ENCODE peak calls at places on chromosomes 5 and 9, in six cellular contexts. Y is GM23248, G is NCI-H1105 treated with DMSO at 0.1 percent for 48 hours, O is lower leg skin, H is Calu3, R is neuronal stem cell. J is an unnamed sample.

GRCh38 chr5:147567917-147568598 is 58.2 kb upstream of the DPYSL3 start:
- DNase-seq in Y (peak), G (no peak), O (no peak), H (peak), R (peak), J (no peak)

GRCh38 chr9:98866435-98867108 is 59.1 kb downstream of the GALNT12 start:
- DNase-seq in Y (peak), G (no peak), O (no peak), H (no peak), R (no peak), J (no peak)

GRCh38 chr9:96321515-96321914 is 19.5 kb upstream of the HSD17B3 start:
- DNase-seq in Y (no peak), G (no peak), O (no peak), H (no peak), R (no peak), J (no peak)

GRCh38 chr5:15850536-15850935 is 329.1 kb downstream of the MARCHF11 start:
- DNase-seq in Y (no peak), G (no peak), O (no peak), H (no peak), R (no peak), J (no peak)

GRCh38 chr9:35756275-35756742 is 2.2 kb upstream of the MSMP start:
- DNase-seq in Y (no peak), G (no peak), O (no peak), H (peak), R (no peak), J (peak)

GRCh38 chr5:67960939-67961338 is 254.6 kb upstream of the PIK3R1 start:
- DNase-seq in Y (no peak), G (no peak), O (no peak), H (no peak), R (no peak), J (no peak)

GRCh38 chr5:69129413-69129812 is 35.6 kb downstream of the SLC30A5 start:
- DNase-seq in Y (peak), G (no peak), O (no peak), H (no peak), R (no peak), J (no peak)

GRCh38 chr5:84986688-84987087 is 602.0 kb upstream of the EDIL3 start:
- DNase-seq in Y (no peak), G (no peak), O (no peak), H (no peak), R (no peak), J (no peak)

GRCh38 chr9:82467478-82467877 is 478.9 kb downstream of the SPATA31D1 start:
- DNase-seq in Y (no peak), G (no peak), O (no peak), H (no peak), R (no peak), J (no peak)

GRCh38 chr5:78237911-78238310 is 56.6 kb downstream of the AP3B1 start:
- DNase-seq in Y (no peak), G (no peak), O (no peak), H (no peak), R (no peak), J (no peak)

GRCh38 chr5:143322931-143323330 is 80.6 kb downstream of the NR3C1 start:
- DNase-seq in Y (peak), G (no peak), O (no peak), H (no peak), R (no peak), J (no peak)

GRCh38 chr9:130191749-130192120 is 19.5 kb downstream of the NCS1 start:
- DNase-seq in Y (no peak), G (no peak), O (no peak), H (no peak), R (no peak), J (no peak)

GRCh38 chr9:131296906-131297500 is 7.5 kb downstream of the PLPP7 start:
- DNase-seq in Y (no peak), G (no peak), O (no peak), H (no peak), R (no peak), J (no peak)

GRCh38 chr9:132943677-132944293 is 631 bp downstream of the TSC1 start:
- DNase-seq in Y (peak), G (no peak), O (no peak), H (no peak), R (no peak), J (no peak)

GRCh38 chr9:114469091-114469853 is 36.0 kb downstream of the WHRN start:
- DNase-seq in Y (no peak), G (no peak), O (no peak), H (no peak), R (no peak), J (no peak)

GRCh38 chr5:168364738-168365550 is 73.5 kb downstream of the WWC1 start:
- DNase-seq in Y (peak), G (no peak), O (no peak), H (peak), R (no peak), J (no peak)

GRCh38 chr5:161358446-161358845 is 188.1 kb downstream of the GABRB2 start:
- DNase-seq in Y (no peak), G (no peak), O (no peak), H (no peak), R (no peak), J (no peak)

GRCh38 chr9:2688636-2689035 is 28.7 kb upstream of the KCNV2 start:
- DNase-seq in Y (no peak), G (no peak), O (no peak), H (no peak), R (no peak), J (no peak)

GRCh38 chr5:171494452-171495121 is 75.1 kb downstream of the FGF18 start:
- DNase-seq in Y (peak), G (peak), O (peak), H (peak), R (peak), J (peak)

GRCh38 chr5:136058031-136058971 is 29.5 kb downstream of the TGFBI start:
- DNase-seq in Y (peak), G (no peak), O (no peak), H (peak), R (no peak), J (peak)

GRCh38 chr9:137191691-137192447 is 3.4 kb downstream of the SSNA1 start:
- DNase-seq in Y (no peak), G (no peak), O (no peak), H (no peak), R (no peak), J (no peak)

GRCh38 chr9:15299374-15299939 is 7.6 kb downstream of the TTC39B start:
- DNase-seq in Y (no peak), G (no peak), O (no peak), H (no peak), R (no peak), J (no peak)